ENCODE peak calls at places on chromosomes 1 and 21, in five cellular contexts. F, D, P, X and L are unnamed samples.

GRCh38 chr1:246213947-246214346 is 293.1 kb downstream of the SMYD3 start:
- DNase-seq in F (no peak), D (no peak), P (no peak), X (no peak), L (no peak)

GRCh38 chr21:35139382-35139715 is 90.2 kb upstream of the RUNX1 start:
- DNase-seq in F (no peak), D (no peak), P (no peak), X (no peak), L (no peak)

GRCh38 chr1:226656201-226656600 is 82.9 kb downstream of the ITPKB start:
- DNase-seq in F (peak; percentile 36), D (no peak), P (peak; percentile 35), X (no peak), L (peak; percentile 63)

GRCh38 chr1:7608628-7609295 is 162.3 kb upstream of the VAMP3 start:
- DNase-seq in F (no peak), D (no peak), P (peak; percentile 31), X (no peak), L (no peak)

GRCh38 chr1:227885135-227885647 is 62.5 kb downstream of the WNT9A start:
- DNase-seq in F (peak; percentile 66), D (no peak), P (peak; percentile 56), X (no peak), L (peak; percentile 70)

GRCh38 chr1:27097484-27097917 is 57.4 kb downstream of the SLC9A1 start:
- DNase-seq in F (peak; percentile 83), D (peak; percentile 64), P (peak; percentile 78), X (peak; percentile 63), L (peak; percentile 47)

GRCh38 chr1:243818978-243819377 is 31.1 kb downstream of the AKT3 start:
- DNase-seq in F (no peak), D (no peak), P (no peak), X (no peak), L (no peak)

GRCh38 chr1:67700692-67701410 is 15.8 kb downstream of the GADD45A start:
- DNase-seq in F (no peak), D (peak; percentile 88), P (no peak), X (peak; percentile 78), L (no peak)

GRCh38 chr1:85894651-85895050 is 186.4 kb upstream of the ZNHIT6 start:
- DNase-seq in F (no peak), D (peak; percentile 56), P (no peak), X (peak; percentile 60), L (peak; percentile 12)

GRCh38 chr1:165364432-165365133 is 8.1 kb upstream of the LMX1A start:
- DNase-seq in F (no peak), D (no peak), P (no peak), X (no peak), L (no peak)

GRCh38 chr1:184986250-184986649 is 11.9 kb upstream of the NIBAN1 start:
- DNase-seq in F (no peak), D (peak; percentile 19), P (no peak), X (no peak), L (no peak)

GRCh38 chr21:39065912-39066311 is 117.3 kb downstream of the PSMG1 start:
- DNase-seq in F (no peak), D (peak; percentile 49), P (no peak), X (no peak), L (no peak)

GRCh38 chr1:68600049-68600661 is 103.3 kb upstream of the DEPDC1 start:
- DNase-seq in F (no peak), D (peak; percentile 21), P (no peak), X (no peak), L (no peak)

GRCh38 chr1:155321577-155322497 is 1.1 kb downstream of the RUSC1 start:
- DNase-seq in F (no peak), D (peak; percentile 23), P (no peak), X (no peak), L (no peak)

GRCh38 chr1:209072481-209072880 is 511.0 kb upstream of the CAMK1G start:
- DNase-seq in F (no peak), D (no peak), P (no peak), X (no peak), L (no peak)

GRCh38 chr1:53061123-53061858 is 722 bp upstream of the PODN start:
- DNase-seq in F (peak; percentile 68), D (no peak), P (no peak), X (no peak), L (no peak)

GRCh38 chr1:157431751-157432150 is 120.6 kb downstream of the FCRL5 start:
- DNase-seq in F (no peak), D (no peak), P (no peak), X (peak; percentile 58), L (no peak)

GRCh38 chr1:55209247-55209646 is 5.9 kb downstream of the USP24 start:
- DNase-seq in F (no peak), D (no peak), P (no peak), X (no peak), L (no peak)

GRCh38 chr1:81682490-81682889 is 118.2 kb upstream of the ADGRL2 start:
- DNase-seq in F (no peak), D (peak; percentile 69), P (no peak), X (peak; percentile 65), L (no peak)

GRCh38 chr1:154157520-154158306 is 2.8 kb upstream of the NUP210L start:
- DNase-seq in F (no peak), D (no peak), P (peak; percentile 85), X (peak; percentile 47), L (peak; percentile 90)

GRCh38 chr1:243470492-243470891 is 214.7 kb downstream of the SDCCAG8 start:
- DNase-seq in F (no peak), D (no peak), P (no peak), X (no peak), L (no peak)

GRCh38 chr1:8914471-8914870 is 31.2 kb upstream of the CA6 start:
- DNase-seq in F (no peak), D (no peak), P (no peak), X (no peak), L (no peak)

GRCh38 chr1:193408782-193409293 is 222.4 kb upstream of the B3GALT2 start:
- DNase-seq in F (peak; percentile 79), D (peak; percentile 83), P (no peak), X (peak; percentile 99), L (no peak)

GRCh38 chr21:46100426-46100825 is 2.5 kb downstream of the COL6A2 start:
- DNase-seq in F (peak; percentile 14), D (no peak), P (no peak), X (no peak), L (no peak)

GRCh38 chr21:46097826-46098286 is at the start of gene COL6A2:
- DNase-seq in F (peak; percentile 86), D (no peak), P (peak; percentile 60), X (peak; percentile 36), L (no peak)

GRCh38 chr21:46098303-46099141 is 610 bp downstream of the COL6A2 start:
- DNase-seq in F (peak; percentile 68), D (no peak), P (peak; percentile 45), X (no peak), L (no peak)

GRCh38 chr21:46099476-46099875 is 1.6 kb downstream of the COL6A2 start:
- DNase-seq in F (peak; percentile 58), D (no peak), P (peak; percentile 40), X (no peak), L (no peak)

GRCh38 chr21:46100020-46100419 is 2.1 kb downstream of the COL6A2 start:
- DNase-seq in F (peak; percentile 13), D (no peak), P (no peak), X (no peak), L (no peak)
- H3K4me3 ChIP-seq in F (peak overlapping the region; percentile 87), D (no peak overlapping the region), P (no peak overlapping the region), X (peak overlapping the region; percentile 78), L (no peak overlapping the region)

DNA sequence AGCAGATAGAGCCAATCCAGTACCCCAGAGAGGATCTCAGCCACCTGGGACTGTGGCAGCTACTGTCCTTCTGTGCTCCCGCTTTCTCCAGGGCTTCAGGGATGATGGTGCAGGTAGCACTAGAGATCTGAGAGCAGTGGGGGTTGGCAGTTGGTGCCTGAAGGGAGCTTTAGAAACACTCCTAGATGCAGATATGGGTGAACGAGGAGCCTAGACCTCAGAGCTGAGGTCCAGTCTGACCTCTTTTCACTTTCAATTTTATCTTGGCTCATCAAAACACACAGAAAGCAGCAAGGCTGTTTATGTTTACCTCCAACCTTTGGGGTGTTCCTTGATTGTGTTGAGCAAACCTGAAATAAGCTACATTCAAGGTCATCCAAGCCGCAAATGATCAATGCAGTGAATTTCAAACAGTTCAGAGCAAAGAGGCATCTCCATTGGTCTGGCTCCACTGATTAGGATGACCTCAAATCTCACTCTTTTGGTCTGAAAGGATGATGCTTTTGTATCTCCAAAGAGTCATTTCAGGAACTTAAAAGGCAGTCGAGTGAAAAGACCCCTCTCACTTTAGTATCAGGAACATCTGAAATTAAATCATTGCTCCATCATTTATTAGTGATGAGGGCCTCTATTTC is 1.3 kb downstream of the LY9 start:
- DNase-seq in F (no peak), D (no peak), P (no peak), X (no peak), L (no peak)
- H3K4me3 ChIP-seq in F (no peak overlapping the region), D (no peak overlapping the region), P (peak overlapping the region; percentile 80), X (no peak overlapping the region), L (peak overlapping the region; percentile 58)

GRCh38 chr1:181087400-181087901 is 1.0 kb upstream of the IER5 start:
- DNase-seq in F (no peak), D (no peak), P (no peak), X (no peak), L (no peak)

GRCh38 chr1:181084606-181084969 is 3.9 kb upstream of the IER5 start:
- DNase-seq in F (no peak), D (no peak), P (no peak), X (no peak), L (no peak)

GRCh38 chr1:181081399-181081798 is 7.1 kb upstream of the IER5 start:
- DNase-seq in F (no peak), D (no peak), P (no peak), X (no peak), L (no peak)

GRCh38 chr1:181086926-181087325 is 1.6 kb upstream of the IER5 start:
- DNase-seq in F (no peak), D (no peak), P (no peak), X (no peak), L (no peak)

GRCh38 chr1:181083842-181084605 is 4.5 kb upstream of the IER5 start:
- DNase-seq in F (no peak), D (peak; percentile 71), P (peak; percentile 74), X (no peak), L (peak; percentile 60)
- H3K4me3 ChIP-seq in F (no peak overlapping the region), D (no peak overlapping the region), P (no peak overlapping the region), X (no peak overlapping the region), L (no peak overlapping the region)

GRCh38 chr1:2322593-2323295 is 68.6 kb downstream of the MORN1 start:
- DNase-seq in F (no peak), D (no peak), P (no peak), X (no peak), L (no peak)

GRCh38 chr1:2324553-2325366 is 66.6 kb downstream of the MORN1 start:
- DNase-seq in F (no peak), D (no peak), P (no peak), X (no peak), L (no peak)

GRCh38 chr1:2321258-2321657 is 70.1 kb downstream of the MORN1 start:
- DNase-seq in F (no peak), D (no peak), P (no peak), X (no peak), L (no peak)

GRCh38 chr1:2322065-2322571 is 69.2 kb downstream of the MORN1 start:
- DNase-seq in F (peak; percentile 87), D (peak; percentile 88), P (no peak), X (peak; percentile 90), L (no peak)

DNA sequence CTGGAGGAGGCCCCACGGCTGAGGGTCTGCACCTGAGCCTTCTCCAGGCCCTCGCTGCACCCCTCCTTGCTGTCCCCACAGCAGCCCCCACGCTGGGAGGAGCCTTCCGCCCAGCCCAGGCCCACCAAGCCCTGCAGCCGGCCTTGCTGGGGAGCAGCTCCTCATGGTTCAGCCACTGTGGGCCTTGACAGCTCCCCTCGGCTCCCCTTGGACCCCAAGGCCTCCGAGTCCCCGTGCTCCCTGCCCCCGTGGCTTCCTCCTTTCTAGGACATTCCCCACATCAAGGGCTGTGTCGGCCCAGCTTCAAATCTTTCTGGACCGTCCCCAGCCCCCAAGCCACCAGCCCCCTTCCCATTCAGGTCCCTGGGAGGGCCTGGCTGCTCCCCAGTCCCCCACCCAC is 67.8 kb downstream of the MORN1 start:
- DNase-seq in F (no peak), D (no peak), P (no peak), X (no peak), L (no peak)
- H3K4me3 ChIP-seq in F (no peak overlapping the region), D (no peak overlapping the region), P (no peak overlapping the region), X (no peak overlapping the region), L (no peak overlapping the region)